ENCODE peak calls at places on chromosomes 6 and 20, in four cellular contexts. C is PC-9, E is lung, U is AG04450. G is an unnamed sample.

GRCh38 chr20:41654884-41655283 is 36.7 kb upstream of the CHD6 start:
- DNase-seq in U (no peak), C (no peak), E (no peak), G (no peak)

GRCh38 chr6:14618759-14619418 is 501.3 kb downstream of the CD83 start:
- DNase-seq in U (no peak), E (no peak), C (no peak), G (no peak)

GRCh38 chr20:58171796-58172425 is 56.5 kb downstream of the ANKRD60 start:
- DNase-seq in U (no peak), C (no peak), E (no peak), G (no peak)

GRCh38 chr20:54506643-54507042 is 31.2 kb downstream of the DOK5 start:
- DNase-seq in U (no peak), C (no peak), E (no peak), G (no peak)

GRCh38 chr20:39269031-39269461 is 306.9 kb downstream of the DHX35 start:
- DNase-seq in U (no peak), C (no peak), E (no peak), G (no peak)

GRCh38 chr6:137387365-137387764 is 106.8 kb downstream of the OLIG3 start:
- DNase-seq in U (no peak), E (no peak), C (no peak), G (no peak)

GRCh38 chr6:152952866-152953509 is 29.9 kb downstream of the FBXO5 start:
- DNase-seq in C (no peak), U (no peak), E (no peak), G (no peak)

GRCh38 chr20:21613512-21613911 is 92.0 kb upstream of the PAX1 start:
- DNase-seq in U (no peak), C (no peak), E (no peak), G (no peak)

GRCh38 chr20:38685853-38686473 is 38.3 kb upstream of the SLC32A1 start:
- DNase-seq in U (peak), C (no peak), E (peak), G (no peak)

GRCh38 chr6:75205776-75206334 is at the start of gene COL12A1:
- DNase-seq in C (peak), E (peak), U (peak), G (peak)

GRCh38 chr20:24658920-24659660 is 189.7 kb downstream of the SYNDIG1 start:
- DNase-seq in C (no peak), E (no peak), U (no peak), G (no peak)

GRCh38 chr6:6843057-6843627 is 254.6 kb downstream of the LY86 start:
- DNase-seq in E (no peak), U (no peak), C (peak), G (no peak)

GRCh38 chr6:6843777-6844176 is 255.3 kb downstream of the LY86 start:
- DNase-seq in E (no peak), C (no peak), U (no peak), G (no peak)

GRCh38 chr6:6842301-6842700 is 253.8 kb downstream of the LY86 start:
- DNase-seq in U (no peak), C (no peak), E (no peak), G (no peak)

GRCh38 chr6:6840831-6841263 is 252.3 kb downstream of the LY86 start:
- DNase-seq in C (no peak), U (no peak), E (no peak), G (no peak)

DNA sequence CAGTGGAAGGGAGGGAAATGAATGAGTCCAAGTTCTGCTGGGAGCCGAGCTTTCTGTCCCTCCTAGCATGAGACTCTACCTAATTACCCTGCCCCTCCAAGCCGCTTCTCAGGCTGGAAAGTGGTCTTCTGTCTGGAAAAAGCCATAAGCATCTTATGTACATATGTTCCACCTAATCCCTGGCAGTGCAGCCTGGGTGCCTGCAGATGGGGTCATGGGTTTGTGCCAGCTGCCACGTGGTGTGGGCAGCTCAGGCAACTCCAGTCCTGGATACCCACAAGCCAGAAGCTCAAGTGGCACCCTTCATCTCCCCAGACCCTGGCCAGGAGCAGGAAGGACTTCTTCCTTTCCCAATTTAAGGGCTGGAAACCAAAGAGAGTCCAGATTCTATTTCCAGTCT is 253.1 kb downstream of the LY86 start:
- DNase-seq in U (no peak), E (no peak), C (no peak), G (no peak)
- TF ChIP-seq CTCF in U (no peak), E (no peak), C (no peak), G (no peak)

GRCh38 chr20:62984666-62985065 is 22.1 kb downstream of the BHLHE23 start:
- DNase-seq in E (no peak), C (no peak), U (no peak), G (no peak)

GRCh38 chr20:62985089-62985778 is 21.5 kb downstream of the BHLHE23 start:
- DNase-seq in E (no peak), C (no peak), U (no peak), G (no peak)

GRCh38 chr20:62980970-62981369 is 25.8 kb downstream of the BHLHE23 start:
- DNase-seq in E (no peak), C (no peak), U (no peak), G (no peak)

GRCh38 chr20:62982124-62983075 is 24.4 kb downstream of the BHLHE23 start:
- DNase-seq in E (no peak), U (no peak), C (no peak), G (no peak)

DNA sequence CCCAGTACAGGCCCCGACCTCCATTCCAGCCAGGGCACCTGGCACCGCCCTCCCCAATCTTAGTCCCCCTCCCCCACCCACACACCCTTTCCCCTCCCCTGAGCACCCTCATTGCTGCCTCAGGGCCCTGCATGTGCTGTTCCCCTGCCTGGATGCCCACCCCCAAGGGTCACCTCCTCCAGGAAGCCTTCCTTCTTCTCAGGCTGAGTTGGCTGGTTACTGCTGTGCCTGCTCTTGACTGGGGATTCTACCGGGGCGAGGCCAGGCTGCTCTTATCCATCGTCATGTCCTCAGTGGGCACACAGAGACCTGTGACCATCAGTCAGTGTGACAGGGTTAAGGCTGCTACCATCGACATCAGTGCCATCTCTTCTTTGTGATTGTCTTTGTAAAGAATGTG is 23.6 kb downstream of the BHLHE23 start:
- DNase-seq in E (no peak), U (no peak), C (no peak), G (no peak)
- H3K27ac ChIP-seq in E (no peak), U (no peak), C (no peak), G (no peak)

GRCh38 chr6:1395941-1396908 is 6.8 kb downstream of the FOXF2 start:
- DNase-seq in C (no peak), E (no peak), U (no peak), G (no peak)
- H3K4me3 ChIP-seq in C (no peak), E (no peak), U (no peak), G (no peak)

GRCh38 chr6:116395647-116396046 is 24.9 kb downstream of the DSE start:
- DNase-seq in E (no peak), C (no peak), U (no peak), G (no peak)

GRCh38 chr6:116390571-116390970 is 19.8 kb downstream of the DSE start:
- DNase-seq in E (no peak), U (no peak), C (no peak), G (no peak)

GRCh38 chr6:116396451-116396850 is 25.7 kb downstream of the DSE start:
- DNase-seq in E (no peak), U (no peak), C (no peak), G (no peak)

GRCh38 chr6:116392158-116393032 is 21.6 kb downstream of the DSE start:
- DNase-seq in U (no peak), E (no peak), C (no peak), G (no peak)

DNA sequence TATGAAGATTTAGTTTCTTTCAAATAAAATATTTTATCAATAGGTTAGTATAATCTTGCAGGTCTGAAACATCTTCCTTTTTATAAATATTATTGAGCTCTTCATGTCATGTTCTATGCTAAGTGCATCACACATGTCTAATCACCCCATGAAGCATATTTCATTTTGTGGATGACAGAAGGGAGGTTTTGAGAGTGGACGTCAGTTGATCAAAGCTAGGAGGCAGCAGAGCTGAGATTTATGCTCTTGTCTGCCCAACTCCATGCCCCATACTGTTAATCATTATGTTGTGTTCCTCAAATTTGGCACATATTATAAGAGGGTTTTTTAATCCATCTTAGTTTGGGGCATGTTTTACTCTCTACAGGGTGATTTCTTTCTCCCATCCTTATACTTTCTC is 22.7 kb downstream of the DSE start:
- DNase-seq in C (no peak), U (no peak), E (no peak), G (no peak)
- TF ChIP-seq CTCF in C (no peak), U (peak), E (no peak), G (no peak)

GRCh38 chr6:37698264-37699137 is 818 bp upstream of the MDGA1 start:
- DNase-seq in U (no peak), E (no peak), C (peak), G (no peak)
- H3K27ac ChIP-seq in U (no peak), E (no peak), C (no peak), G (no peak)

DNA sequence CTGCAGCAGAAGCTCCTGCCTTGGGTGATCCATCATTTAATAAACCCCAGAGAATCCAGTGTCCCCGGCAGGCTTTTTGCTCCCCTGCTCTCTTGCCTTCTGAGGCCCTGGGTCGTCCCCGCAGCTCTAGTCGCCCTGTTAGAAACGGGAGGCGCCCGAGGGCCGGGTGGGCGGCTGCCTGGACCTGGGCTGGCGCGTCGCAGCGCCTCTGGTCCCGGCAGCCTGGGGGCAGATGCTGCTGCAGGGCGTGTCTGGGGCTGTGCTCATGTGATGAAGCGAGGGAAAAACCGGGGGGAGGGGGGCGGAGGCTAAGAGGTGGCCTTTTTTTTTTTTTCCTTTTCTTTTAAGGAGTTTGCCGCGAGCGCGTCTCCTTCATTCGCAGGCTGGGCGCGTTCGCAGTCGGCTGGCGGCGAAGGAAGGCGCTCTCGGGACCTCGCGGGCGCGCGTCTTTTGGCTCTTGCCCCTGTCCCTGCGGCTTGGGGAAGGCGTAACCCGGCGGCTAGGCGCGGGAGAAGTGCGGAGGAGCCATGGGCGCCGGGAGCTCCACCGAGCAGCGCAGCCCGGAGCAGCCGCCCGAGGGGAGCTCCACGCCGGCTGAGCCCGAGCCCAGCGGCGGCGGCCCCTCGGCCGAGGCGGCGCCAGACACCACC is 394 bp downstream of the AKAP12 start:
- DNase-seq in E (peak), U (no peak), C (peak), G (peak)
- H3K4me3 ChIP-seq in E (peak), U (peak), C (peak), G (peak)

GRCh38 chr6:34246563-34247391 is 2.0 kb downstream of the SMIM29 start:
- DNase-seq in U (no peak), C (peak), E (no peak), G (no peak)
- TF ChIP-seq CTCF in U (peak), C (peak), E (peak), G (peak)

GRCh38 chr6:31878761-31879542 is at the start of gene SLC44A4:
- DNase-seq in C (no peak), U (no peak), E (no peak), G (peak)
- H3K27ac ChIP-seq in C (peak), U (no peak), E (peak), G (no peak)

GRCh38 chr20:10861086-10861485 is 187.3 kb upstream of the JAG1 start:
- DNase-seq in C (peak), U (peak), E (no peak), G (no peak)

GRCh38 chr20:10863337-10864060 is 189.7 kb upstream of the JAG1 start:
- DNase-seq in U (peak), C (peak), E (no peak), G (no peak)

GRCh38 chr20:10861619-10862018 is 187.8 kb upstream of the JAG1 start:
- DNase-seq in C (peak), U (no peak), E (no peak), G (no peak)

GRCh38 chr20:10868299-10868698 is 194.5 kb upstream of the JAG1 start:
- DNase-seq in C (no peak), E (no peak), U (no peak), G (no peak)

GRCh38 chr20:10864076-10864672 is 190.4 kb upstream of the JAG1 start:
- DNase-seq in U (no peak), E (peak), C (peak), G (peak)
- H3K4me3 ChIP-seq in U (no peak), E (no peak), C (peak), G (no peak)